ENCODE peak calls at places on chromosomes 4 and X, in ten cellular contexts. F is mesenchymal stem cell, C is HCT116, P is testis, T is brain microvascular endothelial cell, M is cardiac muscle cell, L is AG04450, X is substantia nigra, Y is GM23248, R is PC-3. J is an unnamed sample.
A peak's percentile ranks its signal among the peaks of the same experiment; 100 is the strongest.

GRCh38 chr4:3256230-3257124 is 7.5 kb downstream of the MSANTD1 start:
- DNase-seq in F (no peak), C (no peak), P (no peak), T (no peak), M (no peak), L (no peak), X (no peak), Y (no peak), R (no peak), J (no peak)

GRCh38 chrX:39896951-39897740 is 200.6 kb downstream of the BCOR start:
- DNase-seq in F (peak; percentile 68), C (no peak), P (peak; percentile 18), T (peak; percentile 32), M (peak; percentile 74), L (peak; percentile 39), X (no peak), Y (peak; percentile 81), R (peak; percentile 72), J (no peak)

GRCh38 chr4:142404191-142404611 is 441.9 kb downstream of the INPP4B start:
- DNase-seq in F (peak; percentile 59), C (peak; percentile 82), P (no peak), T (peak; percentile 77), M (no peak), L (no peak), X (no peak), Y (peak; percentile 95), R (peak; percentile 87), J (no peak)

GRCh38 chrX:153879741-153880439 is 6.1 kb downstream of the L1CAM start:
- DNase-seq in F (no peak), C (no peak), P (no peak), T (no peak), M (no peak), L (no peak), X (no peak), Y (no peak), R (no peak), J (no peak)

GRCh38 chrX:103607385-103608304 is at the start of gene TCEAL3:
- DNase-seq in F (peak; percentile 53), C (no peak), P (peak; percentile 73), T (no peak), M (peak; percentile 63), L (no peak), X (peak; percentile 24), Y (peak; percentile 76), R (peak; percentile 37), J (no peak)

GRCh38 chrX:65601126-65601525 is 66.3 kb upstream of the MSN start:
- DNase-seq in F (no peak), C (no peak), P (no peak), T (no peak), M (no peak), L (no peak), X (no peak), Y (no peak), R (no peak), J (no peak)

GRCh38 chr4:1592179-1593037 is 91.7 kb downstream of the FAM53A start:
- DNase-seq in F (no peak), C (no peak), P (no peak), T (no peak), M (no peak), L (no peak), X (no peak), Y (no peak), R (no peak), J (no peak)

GRCh38 chrX:133482345-133483041 is 67.2 kb upstream of the GPC4 start:
- DNase-seq in F (peak; percentile 41), C (no peak), P (no peak), T (no peak), M (no peak), L (no peak), X (no peak), Y (peak; percentile 64), R (peak; percentile 70), J (no peak)

DNA sequence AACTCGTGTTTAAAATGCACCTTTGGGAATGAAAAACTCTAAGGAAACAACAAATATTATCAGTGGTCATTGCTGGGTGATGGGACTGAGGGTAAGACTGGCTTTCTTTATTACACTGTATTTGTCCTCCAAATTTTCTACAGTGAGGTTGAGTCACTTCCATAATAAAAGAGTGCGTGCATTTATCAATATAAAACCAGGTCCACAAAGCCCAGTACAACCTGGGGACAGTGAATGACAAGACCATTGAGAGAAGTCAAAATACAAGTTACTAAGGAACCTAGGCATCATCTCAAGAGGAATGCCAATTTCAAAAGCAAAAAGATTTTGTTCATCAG is 76.4 kb downstream of the MAGED4 start:
- DNase-seq in F (no peak), C (no peak), P (no peak), T (no peak), M (no peak), L (no peak), X (no peak), Y (no peak), R (no peak), J (no peak)
- H3K27ac ChIP-seq in F (no peak overlapping the region), C (peak overlapping the region; percentile 61), P (peak overlapping the region; percentile 91), T (no peak overlapping the region), M (peak overlapping the region; percentile 97), L (no peak overlapping the region), X (no peak overlapping the region), Y (peak overlapping the region; percentile 73), R (peak overlapping the region; percentile 54), J (peak overlapping the region; percentile 75)

GRCh38 chrX:16138108-16138427 is 14.7 kb downstream of the GRPR start:
- DNase-seq in F (peak; percentile 1), C (peak; percentile 12), P (peak; percentile 16), T (no peak), M (peak; percentile 36), L (no peak), X (no peak), Y (no peak), R (no peak), J (no peak)

GRCh38 chrX:16140448-16140847 is 17.1 kb downstream of the GRPR start:
- DNase-seq in F (no peak), C (no peak), P (no peak), T (no peak), M (no peak), L (no peak), X (no peak), Y (no peak), R (no peak), J (no peak)

GRCh38 chrX:16143968-16144367 is 20.6 kb downstream of the GRPR start:
- DNase-seq in F (no peak), C (no peak), P (no peak), T (no peak), M (no peak), L (no peak), X (no peak), Y (no peak), R (no peak), J (no peak)

GRCh38 chrX:16137416-16138107 is 14.2 kb downstream of the GRPR start:
- DNase-seq in F (no peak), C (no peak), P (no peak), T (no peak), M (no peak), L (no peak), X (no peak), Y (no peak), R (no peak), J (no peak)

DNA sequence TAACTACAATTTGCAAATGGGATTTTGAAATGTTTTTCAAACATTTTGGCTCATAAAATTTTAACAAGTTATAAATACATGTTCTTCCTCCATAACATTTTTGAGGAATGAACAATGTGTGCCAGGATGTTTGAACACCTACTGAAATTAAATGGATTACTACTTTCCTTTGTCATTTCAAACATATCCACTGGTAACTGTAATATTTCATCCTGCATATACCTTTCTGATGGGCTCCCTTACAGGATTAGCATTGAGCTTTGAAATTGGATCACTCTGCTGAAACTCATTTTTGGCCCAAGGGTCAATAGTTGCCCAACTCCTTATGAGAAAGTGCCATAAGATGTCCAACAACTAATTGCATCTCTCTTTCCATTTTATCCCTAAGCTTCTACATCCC is 17.6 kb downstream of the GRPR start:
- DNase-seq in F (no peak), C (no peak), P (no peak), T (no peak), M (no peak), L (no peak), X (no peak), Y (no peak), R (peak; percentile 67), J (no peak)
- H3K27ac ChIP-seq in F (no peak overlapping the region), C (no peak overlapping the region), P (no peak overlapping the region), T (no peak overlapping the region), M (no peak overlapping the region), L (no peak overlapping the region), X (no peak overlapping the region), Y (no peak overlapping the region), R (peak overlapping the region; percentile 87), J (no peak overlapping the region)

GRCh38 chrX:71111851-71112468 is 583 bp upstream of the IL2RG start:
- DNase-seq in F (no peak), C (no peak), P (no peak), T (no peak), M (no peak), L (no peak), X (no peak), Y (no peak), R (no peak), J (no peak)
- H3K27ac ChIP-seq in F (no peak overlapping the region), C (no peak overlapping the region), P (no peak overlapping the region), T (no peak overlapping the region), M (no peak overlapping the region), L (no peak overlapping the region), X (no peak overlapping the region), Y (no peak overlapping the region), R (no peak overlapping the region), J (no peak overlapping the region)

GRCh38 chrX:18964880-18965279 is 19.0 kb downstream of the PHKA2 start:
- DNase-seq in F (peak; percentile 13), C (no peak), P (no peak), T (no peak), M (no peak), L (no peak), X (no peak), Y (no peak), R (no peak), J (no peak)

GRCh38 chrX:18966624-18967023 is 17.3 kb downstream of the PHKA2 start:
- DNase-seq in F (no peak), C (no peak), P (no peak), T (no peak), M (no peak), L (no peak), X (no peak), Y (no peak), R (no peak), J (no peak)

GRCh38 chrX:18961686-18962085 is 22.2 kb downstream of the PHKA2 start:
- DNase-seq in F (peak; percentile 52), C (no peak), P (no peak), T (peak; percentile 12), M (no peak), L (no peak), X (no peak), Y (peak; percentile 65), R (no peak), J (no peak)

GRCh38 chrX:18964026-18964425 is 19.9 kb downstream of the PHKA2 start:
- DNase-seq in F (no peak), C (no peak), P (no peak), T (no peak), M (no peak), L (no peak), X (no peak), Y (no peak), R (no peak), J (no peak)

DNA sequence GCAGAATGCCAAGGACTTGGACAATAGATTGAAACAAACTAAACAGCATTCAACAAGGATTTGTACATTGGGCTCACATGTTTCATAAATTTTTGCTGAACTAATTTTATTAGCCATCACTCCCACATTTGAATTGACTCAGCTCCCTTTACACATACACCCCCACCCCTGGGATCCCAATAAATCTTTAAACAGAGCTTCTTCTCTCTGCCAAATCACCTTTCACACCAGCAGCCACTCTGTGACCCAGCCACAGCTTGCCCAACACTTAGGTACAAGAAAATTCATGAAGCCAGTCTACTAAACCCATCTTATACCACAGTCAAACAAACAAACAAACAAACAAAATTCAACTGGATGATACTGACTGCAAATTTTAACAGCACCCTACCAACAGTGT is 21.6 kb downstream of the PHKA2 start:
- DNase-seq in F (no peak), C (no peak), P (no peak), T (no peak), M (no peak), L (no peak), X (no peak), Y (no peak), R (peak; percentile 50), J (no peak)
- H3K27ac ChIP-seq in F (no peak overlapping the region), C (no peak overlapping the region), P (no peak overlapping the region), T (no peak overlapping the region), M (no peak overlapping the region), L (no peak overlapping the region), X (no peak overlapping the region), Y (peak overlapping the region; percentile 41), R (peak overlapping the region; percentile 72), J (peak overlapping the region; percentile 49)

J was measured in epithelial cell of prostate.